ENCODE peak calls at places on chromosomes 1 and 21, in four cellular contexts. One of them, this sample, is unnamed.

GRCh38 chr1:150995896-150996295 is 10.8 kb downstream of the MINDY1 start:
- DNase-seq in heart right ventricle: no peak
- DNase-seq in endothelial cell: peak; percentile 45
- DNase-seq in astrocyte of the cerebellum: no peak
- DNase-seq in this sample: no peak

GRCh38 chr1:212614398-212615091 is 6.0 kb downstream of the ATF3 start:
- DNase-seq in astrocyte of the cerebellum: no peak
- DNase-seq in heart right ventricle: no peak
- DNase-seq in endothelial cell: no peak
- DNase-seq in this sample: no peak

GRCh38 chr1:91730781-91731732 is 154.9 kb downstream of the TGFBR3 start:
- DNase-seq in astrocyte of the cerebellum: no peak
- DNase-seq in endothelial cell: no peak
- DNase-seq in heart right ventricle: peak; percentile 33
- DNase-seq in this sample: no peak

GRCh38 chr1:189662190-189662589 is 815.5 kb downstream of the BRINP3 start:
- DNase-seq in heart right ventricle: no peak
- DNase-seq in endothelial cell: no peak
- DNase-seq in astrocyte of the cerebellum: no peak
- DNase-seq in this sample: no peak

GRCh38 chr1:155093938-155094621 is 15.4 kb downstream of the EFNA3 start:
- DNase-seq in astrocyte of the cerebellum: peak; percentile 22
- DNase-seq in heart right ventricle: peak; percentile 40
- DNase-seq in endothelial cell: no peak
- DNase-seq in this sample: no peak

GRCh38 chr1:202046227-202046626 is 35.8 kb downstream of the ELF3 start:
- DNase-seq in astrocyte of the cerebellum: no peak
- DNase-seq in heart right ventricle: no peak
- DNase-seq in endothelial cell: no peak
- DNase-seq in this sample: no peak

GRCh38 chr1:63877816-63878215 is 104.0 kb downstream of the ROR1 start:
- DNase-seq in heart right ventricle: no peak
- DNase-seq in astrocyte of the cerebellum: peak; percentile 77
- DNase-seq in endothelial cell: no peak
- DNase-seq in this sample: no peak

GRCh38 chr1:30697977-30698376 is 25.4 kb downstream of the MATN1 start:
- DNase-seq in astrocyte of the cerebellum: peak; percentile 23
- DNase-seq in endothelial cell: no peak
- DNase-seq in heart right ventricle: no peak
- DNase-seq in this sample: no peak

GRCh38 chr1:48679107-48679506 is 97.6 kb downstream of the BEND5 start:
- DNase-seq in heart right ventricle: no peak
- DNase-seq in endothelial cell: no peak
- DNase-seq in astrocyte of the cerebellum: no peak
- DNase-seq in this sample: no peak

GRCh38 chr1:43760745-43761343 is 53.5 kb downstream of the ST3GAL3 start:
- DNase-seq in endothelial cell: peak; percentile 30
- DNase-seq in astrocyte of the cerebellum: no peak
- DNase-seq in heart right ventricle: no peak
- DNase-seq in this sample: no peak

GRCh38 chr1:152585586-152585985 is 5.3 kb upstream of the LCE3D start:
- DNase-seq in endothelial cell: no peak
- DNase-seq in astrocyte of the cerebellum: no peak
- DNase-seq in heart right ventricle: no peak
- DNase-seq in this sample: no peak

GRCh38 chr1:2611621-2612437 is 21.0 kb downstream of the MMEL1 start:
- DNase-seq in endothelial cell: peak; percentile 2
- DNase-seq in heart right ventricle: no peak
- DNase-seq in astrocyte of the cerebellum: no peak
- DNase-seq in this sample: no peak

GRCh38 chr1:94305704-94306103 is 68.3 kb upstream of the ARHGAP29 start:
- DNase-seq in endothelial cell: no peak
- DNase-seq in astrocyte of the cerebellum: peak; percentile 96
- DNase-seq in heart right ventricle: no peak
- DNase-seq in this sample: no peak

GRCh38 chr1:172826096-172826741 is 167.3 kb downstream of the FASLG start:
- DNase-seq in heart right ventricle: no peak
- DNase-seq in astrocyte of the cerebellum: peak; percentile 80
- DNase-seq in endothelial cell: no peak
- DNase-seq in this sample: no peak

GRCh38 chr21:36718951-36719501 is 20.1 kb downstream of the SIM2 start:
- DNase-seq in endothelial cell: no peak
- DNase-seq in heart right ventricle: no peak
- DNase-seq in astrocyte of the cerebellum: no peak
- DNase-seq in this sample: no peak

GRCh38 chr1:51311826-51312225 is 18.5 kb downstream of the TTC39A start:
- DNase-seq in heart right ventricle: no peak
- DNase-seq in endothelial cell: no peak
- DNase-seq in astrocyte of the cerebellum: no peak
- DNase-seq in this sample: no peak

GRCh38 chr1:185483647-185484450 is 166.8 kb upstream of the IVNS1ABP start:
- DNase-seq in endothelial cell: no peak
- DNase-seq in astrocyte of the cerebellum: peak; percentile 35
- DNase-seq in heart right ventricle: no peak
- DNase-seq in this sample: no peak

GRCh38 chr1:117372863-117373412 is 5.7 kb downstream of the MAN1A2 start:
- DNase-seq in heart right ventricle: no peak
- DNase-seq in astrocyte of the cerebellum: no peak
- DNase-seq in endothelial cell: no peak
- DNase-seq in this sample: no peak

GRCh38 chr1:52098139-52098871 is 42.2 kb downstream of the BTF3L4 start:
- DNase-seq in heart right ventricle: no peak
- DNase-seq in endothelial cell: no peak
- DNase-seq in astrocyte of the cerebellum: no peak
- DNase-seq in this sample: no peak

GRCh38 chr1:7915826-7916225 is 24.8 kb downstream of the TNFRSF9 start:
- DNase-seq in endothelial cell: no peak
- DNase-seq in astrocyte of the cerebellum: no peak
- DNase-seq in heart right ventricle: no peak
- DNase-seq in this sample: no peak

GRCh38 chr21:31660134-31660565 is 657 bp downstream of the SOD1 start:
- DNase-seq in astrocyte of the cerebellum: no peak
- DNase-seq in heart right ventricle: no peak
- DNase-seq in endothelial cell: peak; percentile 49
- DNase-seq in this sample: no peak

GRCh38 chr1:10873189-10873588 is 76.7 kb upstream of the CASZ1 start:
- DNase-seq in astrocyte of the cerebellum: no peak
- DNase-seq in heart right ventricle: no peak
- DNase-seq in endothelial cell: no peak
- DNase-seq in this sample: no peak

GRCh38 chr1:45623972-45624371 is at the start of gene CCDC17:
- DNase-seq in endothelial cell: no peak
- DNase-seq in astrocyte of the cerebellum: no peak
- DNase-seq in heart right ventricle: no peak
- DNase-seq in this sample: no peak

GRCh38 chr21:15894596-15894995 is 164.8 kb downstream of the USP25 start:
- DNase-seq in astrocyte of the cerebellum: peak; percentile 27
- DNase-seq in heart right ventricle: no peak
- DNase-seq in endothelial cell: no peak
- DNase-seq in this sample: no peak

GRCh38 chr1:109163549-109163948 is 49.6 kb downstream of the ELAPOR1 start:
- DNase-seq in endothelial cell: no peak
- DNase-seq in astrocyte of the cerebellum: no peak
- DNase-seq in heart right ventricle: no peak
- DNase-seq in this sample: no peak

GRCh38 chr1:33319949-33320618 is 814 bp downstream of the A3GALT2 start:
- DNase-seq in heart right ventricle: no peak
- DNase-seq in endothelial cell: no peak
- DNase-seq in astrocyte of the cerebellum: no peak
- DNase-seq in this sample: no peak

GRCh38 chr1:204441558-204441957 is 29.9 kb upstream of the PPP1R15B start:
- DNase-seq in endothelial cell: no peak
- DNase-seq in heart right ventricle: no peak
- DNase-seq in astrocyte of the cerebellum: no peak
- DNase-seq in this sample: no peak

GRCh38 chr21:15221799-15222386 is 157.1 kb upstream of the NRIP1 start:
- DNase-seq in heart right ventricle: peak; percentile 15
- DNase-seq in astrocyte of the cerebellum: no peak
- DNase-seq in endothelial cell: no peak
- DNase-seq in this sample: no peak

GRCh38 chr1:6770727-6771567 is 14.3 kb upstream of the CAMTA1 start:
- DNase-seq in endothelial cell: no peak
- DNase-seq in heart right ventricle: no peak
- DNase-seq in astrocyte of the cerebellum: no peak
- DNase-seq in this sample: no peak

GRCh38 chr1:173408886-173409285 is 68.2 kb upstream of the PRDX6 start:
- DNase-seq in endothelial cell: no peak
- DNase-seq in astrocyte of the cerebellum: no peak
- DNase-seq in heart right ventricle: no peak
- DNase-seq in this sample: no peak

GRCh38 chr1:12132078-12132477 is 34.7 kb upstream of the TNFRSF1B start:
- DNase-seq in endothelial cell: no peak
- DNase-seq in heart right ventricle: no peak
- DNase-seq in astrocyte of the cerebellum: no peak
- DNase-seq in this sample: no peak

GRCh38 chr1:32701951-32702598 is 495 bp downstream of the SYNC start:
- DNase-seq in endothelial cell: no peak
- DNase-seq in astrocyte of the cerebellum: no peak
- DNase-seq in heart right ventricle: peak; percentile 48
- DNase-seq in this sample: no peak

GRCh38 chr1:11598461-11598860 is 55.8 kb downstream of the FBXO2 start:
- DNase-seq in astrocyte of the cerebellum: no peak
- DNase-seq in heart right ventricle: no peak
- DNase-seq in endothelial cell: no peak
- DNase-seq in this sample: no peak

GRCh38 chr1:201648911-201649775 is 110.2 kb downstream of the NAV1 start:
- DNase-seq in endothelial cell: no peak
- DNase-seq in heart right ventricle: no peak
- DNase-seq in astrocyte of the cerebellum: no peak
- DNase-seq in this sample: no peak

GRCh38 chr1:202107321-202107761 is 15.4 kb upstream of the GPR37L1 start:
- DNase-seq in astrocyte of the cerebellum: no peak
- DNase-seq in heart right ventricle: peak; percentile 79
- DNase-seq in endothelial cell: no peak
- DNase-seq in this sample: no peak

GRCh38 chr1:154727409-154727808 is 119.4 kb upstream of the ADAR start:
- DNase-seq in astrocyte of the cerebellum: no peak
- DNase-seq in endothelial cell: no peak
- DNase-seq in heart right ventricle: no peak
- DNase-seq in this sample: no peak

GRCh38 chr1:159602501-159602900 is 14.9 kb downstream of the APCS start:
- DNase-seq in astrocyte of the cerebellum: no peak
- DNase-seq in heart right ventricle: no peak
- DNase-seq in endothelial cell: no peak
- DNase-seq in this sample: no peak

GRCh38 chr1:115322631-115323030 is 15.4 kb downstream of the NGF start:
- DNase-seq in heart right ventricle: no peak
- DNase-seq in endothelial cell: no peak
- DNase-seq in astrocyte of the cerebellum: no peak
- DNase-seq in this sample: no peak

GRCh38 chr1:90729484-90730246 is 12.6 kb upstream of the BARHL2 start:
- DNase-seq in endothelial cell: peak; percentile 91
- DNase-seq in heart right ventricle: no peak
- DNase-seq in astrocyte of the cerebellum: no peak
- DNase-seq in this sample: no peak